ENCODE peak calls at places on chromosomes 12 and 14, in eight cellular contexts. One of them, this sample, is unnamed.

GRCh38 chr12:130281157-130281799 is 56.4 kb upstream of the PIWIL1 start:
- DNase-seq in tibial artery: no peak
- DNase-seq in heart right ventricle: no peak
- DNase-seq in breast epithelium: no peak
- DNase-seq in Peyer's patch: no peak
- DNase-seq in IMR-90: no peak
- DNase-seq in PC-3: no peak
- DNase-seq in GM23338: peak; percentile 61
- DNase-seq in this sample: no peak

GRCh38 chr14:50954811-50955372 is 10.6 kb upstream of the PYGL start:
- DNase-seq in Peyer's patch: no peak
- DNase-seq in tibial artery: no peak
- DNase-seq in PC-3: peak; percentile 82
- DNase-seq in GM23338: peak; percentile 52
- DNase-seq in IMR-90: peak; percentile 79
- DNase-seq in breast epithelium: no peak
- DNase-seq in heart right ventricle: no peak
- DNase-seq in this sample: no peak

GRCh38 chr14:22200977-22201605 is 387.9 kb downstream of the DAD1 start:
- DNase-seq in heart right ventricle: no peak
- DNase-seq in PC-3: peak; percentile 81
- DNase-seq in Peyer's patch: no peak
- DNase-seq in GM23338: peak; percentile 86
- DNase-seq in tibial artery: no peak
- DNase-seq in IMR-90: peak; percentile 82
- DNase-seq in breast epithelium: no peak
- DNase-seq in this sample: no peak

GRCh38 chr14:49653508-49653907 is 18.5 kb upstream of the DNAAF2 start:
- DNase-seq in tibial artery: no peak
- DNase-seq in breast epithelium: no peak
- DNase-seq in IMR-90: no peak
- DNase-seq in GM23338: no peak
- DNase-seq in heart right ventricle: no peak
- DNase-seq in PC-3: no peak
- DNase-seq in Peyer's patch: no peak
- DNase-seq in this sample: no peak

GRCh38 chr14:92653162-92653651 is 95.2 kb downstream of the LGMN start:
- DNase-seq in IMR-90: no peak
- DNase-seq in heart right ventricle: no peak
- DNase-seq in Peyer's patch: no peak
- DNase-seq in PC-3: no peak
- DNase-seq in tibial artery: no peak
- DNase-seq in breast epithelium: no peak
- DNase-seq in GM23338: no peak
- DNase-seq in this sample: no peak

GRCh38 chr12:104569348-104570173 is 112.8 kb downstream of the CHST11 start:
- DNase-seq in breast epithelium: no peak
- DNase-seq in tibial artery: peak; percentile 35
- DNase-seq in Peyer's patch: peak; percentile 86
- DNase-seq in GM23338: no peak
- DNase-seq in heart right ventricle: peak; percentile 16
- DNase-seq in IMR-90: no peak
- DNase-seq in PC-3: no peak
- DNase-seq in this sample: no peak

GRCh38 chr14:99971087-99971928 is 93.9 kb upstream of the EVL start:
- DNase-seq in breast epithelium: peak; percentile 79
- DNase-seq in heart right ventricle: peak; percentile 85
- DNase-seq in Peyer's patch: peak; percentile 89
- DNase-seq in IMR-90: peak; percentile 80
- DNase-seq in PC-3: peak; percentile 74
- DNase-seq in tibial artery: peak; percentile 69
- DNase-seq in GM23338: peak; percentile 95
- DNase-seq in this sample: peak; percentile 80

GRCh38 chr14:94310248-94310647 is 12.9 kb downstream of the SERPINA6 start:
- DNase-seq in heart right ventricle: no peak
- DNase-seq in PC-3: no peak
- DNase-seq in GM23338: no peak
- DNase-seq in IMR-90: no peak
- DNase-seq in breast epithelium: no peak
- DNase-seq in Peyer's patch: no peak
- DNase-seq in tibial artery: no peak
- DNase-seq in this sample: no peak

GRCh38 chr12:93638954-93639353 is 38.2 kb upstream of the CRADD start:
- DNase-seq in heart right ventricle: no peak
- DNase-seq in Peyer's patch: no peak
- DNase-seq in GM23338: no peak
- DNase-seq in PC-3: no peak
- DNase-seq in breast epithelium: no peak
- DNase-seq in IMR-90: no peak
- DNase-seq in tibial artery: no peak
- DNase-seq in this sample: no peak

GRCh38 chr14:74478996-74479635 is 14.0 kb downstream of the NPC2 start:
- DNase-seq in PC-3: peak; percentile 48
- DNase-seq in breast epithelium: no peak
- DNase-seq in IMR-90: peak; percentile 42
- DNase-seq in Peyer's patch: no peak
- DNase-seq in heart right ventricle: no peak
- DNase-seq in tibial artery: no peak
- DNase-seq in GM23338: peak; percentile 78
- DNase-seq in this sample: no peak

GRCh38 chr12:64890873-64891468 is 66.5 kb downstream of the TBC1D30 start:
- DNase-seq in Peyer's patch: no peak
- DNase-seq in PC-3: peak; percentile 88
- DNase-seq in breast epithelium: no peak
- DNase-seq in GM23338: peak; percentile 87
- DNase-seq in tibial artery: no peak
- DNase-seq in IMR-90: peak; percentile 70
- DNase-seq in heart right ventricle: no peak
- DNase-seq in this sample: no peak

GRCh38 chr14:100709252-100709955 is 17.3 kb upstream of the DLK1 start:
- DNase-seq in GM23338: peak; percentile 46
- DNase-seq in breast epithelium: no peak
- DNase-seq in Peyer's patch: no peak
- DNase-seq in IMR-90: peak; percentile 10
- DNase-seq in PC-3: peak; percentile 43
- DNase-seq in tibial artery: no peak
- DNase-seq in heart right ventricle: peak; percentile 32
- DNase-seq in this sample: no peak

GRCh38 chr12:67765969-67766368 is 117.4 kb downstream of the DYRK2 start:
- DNase-seq in PC-3: no peak
- DNase-seq in tibial artery: no peak
- DNase-seq in Peyer's patch: no peak
- DNase-seq in GM23338: no peak
- DNase-seq in breast epithelium: no peak
- DNase-seq in IMR-90: no peak
- DNase-seq in heart right ventricle: no peak
- DNase-seq in this sample: no peak

GRCh38 chr12:1630081-1630826 is 1.2 kb downstream of the WNT5B start:
- DNase-seq in tibial artery: peak; percentile 55
- DNase-seq in GM23338: peak; percentile 61
- DNase-seq in heart right ventricle: peak; percentile 47
- DNase-seq in IMR-90: no peak
- DNase-seq in Peyer's patch: peak; percentile 61
- DNase-seq in PC-3: peak; percentile 36
- DNase-seq in breast epithelium: peak; percentile 55
- DNase-seq in this sample: no peak

GRCh38 chr14:90419200-90419599 is 22.4 kb downstream of the CALM1 start:
- DNase-seq in IMR-90: peak; percentile 98
- DNase-seq in breast epithelium: peak; percentile 64
- DNase-seq in Peyer's patch: peak; percentile 60
- DNase-seq in tibial artery: peak; percentile 79
- DNase-seq in heart right ventricle: peak; percentile 90
- DNase-seq in GM23338: no peak
- DNase-seq in PC-3: peak; percentile 100
- DNase-seq in this sample: peak; percentile 96

GRCh38 chr12:75779891-75780501 is 251.6 kb downstream of the PHLDA1 start:
- DNase-seq in tibial artery: no peak
- DNase-seq in GM23338: no peak
- DNase-seq in breast epithelium: no peak
- DNase-seq in heart right ventricle: no peak
- DNase-seq in IMR-90: no peak
- DNase-seq in PC-3: no peak
- DNase-seq in Peyer's patch: no peak
- DNase-seq in this sample: no peak

DNA sequence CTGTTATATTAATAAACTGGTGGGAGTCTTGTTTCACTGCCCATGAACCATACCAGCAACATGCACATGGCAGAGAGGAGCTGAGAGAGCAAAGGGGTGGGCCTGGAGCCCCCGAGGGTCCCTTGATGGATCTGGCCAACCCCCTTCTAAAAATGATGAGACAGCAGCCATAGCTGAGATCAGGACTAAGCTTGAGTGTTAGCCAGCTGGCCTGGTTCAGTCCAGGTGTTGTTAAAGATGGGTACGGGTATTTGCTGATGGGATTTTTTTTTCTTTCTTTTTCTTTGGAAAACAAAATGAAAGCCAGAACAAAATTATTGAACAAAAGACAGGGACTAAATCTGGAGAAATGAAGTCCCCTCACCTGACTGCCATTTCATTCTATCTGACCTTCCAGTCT is 16.0 kb downstream of the PCBP2 start:
- DNase-seq in Peyer's patch: no peak
- DNase-seq in GM23338: no peak
- DNase-seq in PC-3: no peak
- DNase-seq in IMR-90: no peak
- DNase-seq in tibial artery: no peak
- DNase-seq in breast epithelium: no peak
- DNase-seq in heart right ventricle: no peak
- DNase-seq in this sample: no peak
- H3K4me1 ChIP-seq in Peyer's patch: no peaks in the 10 kb centered on the region
- H3K4me1 ChIP-seq in GM23338: peaks cover 13% of the 10 kb centered on the region
- H3K4me1 ChIP-seq in PC-3: no peaks in the 10 kb centered on the region
- H3K4me1 ChIP-seq in IMR-90: peaks cover 5% of the 10 kb centered on the region
- H3K4me1 ChIP-seq in tibial artery: peaks cover 21% of the 10 kb centered on the region
- H3K4me1 ChIP-seq in breast epithelium: no peaks in the 10 kb centered on the region
- H3K4me1 ChIP-seq in heart right ventricle: peaks cover 75% of the 10 kb centered on the region
- H3K4me1 ChIP-seq in this sample: no peaks in the 10 kb centered on the region

DNA sequence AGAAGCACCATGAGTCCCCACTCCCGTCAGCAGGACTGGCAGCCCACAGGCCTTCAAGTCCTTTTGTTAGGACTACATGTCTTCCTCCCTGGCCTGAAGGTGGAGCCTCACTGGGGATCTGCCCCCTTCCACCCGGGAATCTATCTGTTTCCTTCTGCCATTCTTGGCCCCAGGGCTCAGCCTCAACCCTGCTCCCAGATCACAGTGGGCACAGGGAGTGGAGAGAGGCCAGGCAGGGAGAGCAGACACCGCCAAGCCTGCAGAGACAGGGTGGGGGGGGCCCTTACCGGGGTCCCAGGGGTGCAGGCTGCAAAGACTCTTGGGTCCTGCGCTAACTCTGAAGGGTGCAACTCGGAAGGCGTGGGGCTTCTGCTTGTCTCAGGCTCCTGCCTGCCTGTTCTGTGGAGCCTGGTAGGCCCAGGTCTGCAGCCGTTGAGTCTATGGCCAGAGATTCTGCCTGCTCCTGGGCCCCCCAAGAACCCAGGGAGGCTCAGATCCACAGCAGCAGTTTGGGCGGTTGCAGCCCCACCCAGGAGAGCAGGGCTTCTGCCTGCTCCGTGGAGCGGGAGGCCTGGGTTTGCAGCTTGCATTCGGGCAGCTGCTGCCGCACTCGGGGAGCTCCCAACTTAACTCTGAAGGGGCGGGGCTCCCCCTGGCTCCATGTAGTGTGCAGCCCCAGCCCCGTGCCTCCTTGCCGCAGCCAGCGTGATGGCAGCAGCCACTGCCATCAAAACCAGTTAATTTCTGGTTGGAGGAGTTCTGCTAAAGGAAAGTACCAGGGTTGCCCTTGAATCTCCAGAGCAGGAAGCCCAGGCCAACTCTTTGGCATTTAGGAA is 21.7 kb upstream of the PLBD1 start:
- DNase-seq in heart right ventricle: no peak
- DNase-seq in Peyer's patch: no peak
- DNase-seq in breast epithelium: no peak
- DNase-seq in GM23338: peak; percentile 63
- DNase-seq in PC-3: no peak
- DNase-seq in IMR-90: no peak
- DNase-seq in tibial artery: no peak
- DNase-seq in this sample: no peak
- TF ChIP-seq CTCF in heart right ventricle: no peak
- TF ChIP-seq CTCF in Peyer's patch: no peak
- TF ChIP-seq CTCF in breast epithelium: no peak
- TF ChIP-seq CTCF in GM23338: no peak
- TF ChIP-seq CTCF in PC-3: no peak
- TF ChIP-seq CTCF in IMR-90: no peak
- TF ChIP-seq CTCF in tibial artery: no peak
- TF ChIP-seq CTCF in this sample: no peak

GRCh38 chr14:96565811-96566210 is 63.6 kb downstream of the PAPOLA start:
- DNase-seq in heart right ventricle: no peak
- DNase-seq in breast epithelium: no peak
- DNase-seq in IMR-90: no peak
- DNase-seq in GM23338: no peak
- DNase-seq in tibial artery: no peak
- DNase-seq in PC-3: no peak
- DNase-seq in Peyer's patch: no peak
- DNase-seq in this sample: no peak
- H3K4me1 ChIP-seq in heart right ventricle: no peaks in the 10 kb centered on the region
- H3K4me1 ChIP-seq in breast epithelium: no peaks in the 10 kb centered on the region
- H3K4me1 ChIP-seq in IMR-90: no peaks in the 10 kb centered on the region
- H3K4me1 ChIP-seq in GM23338: peaks cover 7% of the 10 kb centered on the region
- H3K4me1 ChIP-seq in tibial artery: no peaks in the 10 kb centered on the region
- H3K4me1 ChIP-seq in PC-3: no peaks in the 10 kb centered on the region
- H3K4me1 ChIP-seq in Peyer's patch: no peaks in the 10 kb centered on the region
- H3K4me1 ChIP-seq in this sample: no peaks in the 10 kb centered on the region

GRCh38 chr12:48716493-48717251 is at the start of gene CCNT1:
- DNase-seq in PC-3: peak; percentile 99
- DNase-seq in Peyer's patch: peak; percentile 100
- DNase-seq in tibial artery: peak; percentile 98
- DNase-seq in breast epithelium: peak; percentile 99
- DNase-seq in heart right ventricle: peak; percentile 99
- DNase-seq in GM23338: peak; percentile 100
- DNase-seq in IMR-90: peak; percentile 100
- DNase-seq in this sample: peak; percentile 100
- TF ChIP-seq CTCF in PC-3: no peak
- TF ChIP-seq CTCF in Peyer's patch: peak; percentile 56
- TF ChIP-seq CTCF in tibial artery: peak; percentile 53
- TF ChIP-seq CTCF in breast epithelium: peak; percentile 65
- TF ChIP-seq CTCF in heart right ventricle: peak; percentile 8
- TF ChIP-seq CTCF in GM23338: peak; percentile 19
- TF ChIP-seq CTCF in IMR-90: peak; percentile 20
- TF ChIP-seq CTCF in this sample: no peak

DNA sequence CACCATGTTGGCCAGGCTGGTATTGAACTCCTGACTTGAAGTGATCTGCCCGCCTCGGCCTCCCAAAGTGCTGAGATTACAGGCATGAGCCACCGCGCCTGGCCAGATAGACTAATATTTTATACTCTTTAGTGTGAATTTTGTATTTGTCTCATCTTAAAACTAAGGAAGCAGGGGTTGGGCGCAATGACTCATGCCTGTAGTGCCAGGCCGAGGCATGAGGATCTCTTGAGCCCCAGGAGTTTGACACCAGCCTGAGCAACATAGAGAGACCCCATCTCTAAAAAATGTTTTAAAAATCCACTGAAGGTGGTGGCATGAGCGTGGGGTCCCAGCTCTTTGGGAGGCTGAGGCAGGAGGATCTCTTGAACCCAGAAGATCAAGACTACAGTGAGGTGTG is 9.0 kb downstream of the DYNC1H1 start:
- DNase-seq in Peyer's patch: no peak
- DNase-seq in GM23338: no peak
- DNase-seq in tibial artery: no peak
- DNase-seq in breast epithelium: no peak
- DNase-seq in IMR-90: no peak
- DNase-seq in heart right ventricle: no peak
- DNase-seq in PC-3: peak; percentile 37
- DNase-seq in this sample: no peak
- H3K4me1 ChIP-seq in Peyer's patch: peaks cover 31% of the 10 kb centered on the region
- H3K4me1 ChIP-seq in GM23338: no peaks in the 10 kb centered on the region
- H3K4me1 ChIP-seq in tibial artery: peaks cover 46% of the 10 kb centered on the region
- H3K4me1 ChIP-seq in breast epithelium: peaks cover 7% of the 10 kb centered on the region
- H3K4me1 ChIP-seq in IMR-90: peaks cover 4% of the 10 kb centered on the region
- H3K4me1 ChIP-seq in heart right ventricle: peaks cover 54% of the 10 kb centered on the region
- H3K4me1 ChIP-seq in PC-3: peaks cover 72% of the 10 kb centered on the region
- H3K4me1 ChIP-seq in this sample: peaks cover 7% of the 10 kb centered on the region